ENCODE peak calls at places on chromosomes 12 and 14, in six cellular contexts. One of them, this sample, is unnamed.
A peak's percentile ranks its signal among the peaks of the same experiment; 100 is the strongest.

GRCh38 chr12:130126023-130126432 is 36.2 kb upstream of the FZD10 start:
- DNase-seq in esophagus muscularis mucosa: no peak
- DNase-seq in GM12878: no peak
- DNase-seq in SK-N-SH: no peak
- DNase-seq in HepG2: no peak
- DNase-seq in stomach: no peak
- DNase-seq in this sample: peak; percentile 40

GRCh38 chr14:94397899-94398479 is 9.6 kb upstream of the SERPINA1 start:
- DNase-seq in GM12878: no peak
- DNase-seq in esophagus muscularis mucosa: no peak
- DNase-seq in stomach: no peak
- DNase-seq in SK-N-SH: no peak
- DNase-seq in HepG2: no peak
- DNase-seq in this sample: no peak

GRCh38 chr14:44963775-44964380 is 1.9 kb downstream of the TOGARAM1 start:
- DNase-seq in stomach: no peak
- DNase-seq in SK-N-SH: peak; percentile 13
- DNase-seq in HepG2: peak; percentile 41
- DNase-seq in GM12878: no peak
- DNase-seq in esophagus muscularis mucosa: no peak
- DNase-seq in this sample: no peak

GRCh38 chr14:31024577-31025334 is 693 bp upstream of the AP4S1 start:
- DNase-seq in esophagus muscularis mucosa: no peak
- DNase-seq in SK-N-SH: no peak
- DNase-seq in stomach: no peak
- DNase-seq in HepG2: no peak
- DNase-seq in GM12878: no peak
- DNase-seq in this sample: no peak

GRCh38 chr14:68681256-68681655 is 111.6 kb downstream of the ZFP36L1 start:
- DNase-seq in esophagus muscularis mucosa: no peak
- DNase-seq in SK-N-SH: no peak
- DNase-seq in stomach: no peak
- DNase-seq in GM12878: no peak
- DNase-seq in HepG2: no peak
- DNase-seq in this sample: no peak

GRCh38 chr14:103121846-103122577 is 1.2 kb upstream of the TNFAIP2 start:
- DNase-seq in HepG2: peak; percentile 74
- DNase-seq in esophagus muscularis mucosa: peak; percentile 96
- DNase-seq in stomach: peak; percentile 81
- DNase-seq in GM12878: no peak
- DNase-seq in SK-N-SH: peak; percentile 86
- DNase-seq in this sample: peak; percentile 77

GRCh38 chr12:97995085-97995484 is 520.3 kb upstream of the TMPO start:
- DNase-seq in SK-N-SH: no peak
- DNase-seq in stomach: no peak
- DNase-seq in esophagus muscularis mucosa: no peak
- DNase-seq in GM12878: no peak
- DNase-seq in HepG2: no peak
- DNase-seq in this sample: no peak

GRCh38 chr14:63891148-63891964 is 38.6 kb downstream of the SYNE2 start:
- DNase-seq in SK-N-SH: no peak
- DNase-seq in esophagus muscularis mucosa: no peak
- DNase-seq in GM12878: no peak
- DNase-seq in stomach: no peak
- DNase-seq in HepG2: no peak
- DNase-seq in this sample: peak; percentile 65

GRCh38 chr12:20220339-20220738 is 148.0 kb upstream of the PDE3A start:
- DNase-seq in GM12878: peak; percentile 5
- DNase-seq in stomach: no peak
- DNase-seq in esophagus muscularis mucosa: no peak
- DNase-seq in HepG2: no peak
- DNase-seq in SK-N-SH: no peak
- DNase-seq in this sample: no peak

GRCh38 chr14:20794644-20795369 is 7.8 kb downstream of the RNASE1 start:
- DNase-seq in esophagus muscularis mucosa: no peak
- DNase-seq in GM12878: no peak
- DNase-seq in stomach: no peak
- DNase-seq in SK-N-SH: no peak
- DNase-seq in HepG2: no peak
- DNase-seq in this sample: no peak

GRCh38 chr12:47022296-47022695 is 57.1 kb upstream of the PCED1B start:
- DNase-seq in esophagus muscularis mucosa: no peak
- DNase-seq in SK-N-SH: no peak
- DNase-seq in GM12878: no peak
- DNase-seq in stomach: no peak
- DNase-seq in HepG2: no peak
- DNase-seq in this sample: no peak

GRCh38 chr12:113719911-113720591 is 246.1 kb downstream of the RBM19 start:
- DNase-seq in GM12878: no peak
- DNase-seq in HepG2: no peak
- DNase-seq in stomach: no peak
- DNase-seq in SK-N-SH: no peak
- DNase-seq in esophagus muscularis mucosa: no peak
- DNase-seq in this sample: no peak

GRCh38 chr14:74577948-74578275 is 34.1 kb downstream of the LTBP2 start:
- DNase-seq in esophagus muscularis mucosa: no peak
- DNase-seq in SK-N-SH: no peak
- DNase-seq in HepG2: no peak
- DNase-seq in stomach: no peak
- DNase-seq in GM12878: no peak
- DNase-seq in this sample: peak; percentile 29

GRCh38 chr12:1834186-1834925 is 14.0 kb downstream of the LRTM2 start:
- DNase-seq in SK-N-SH: no peak
- DNase-seq in stomach: no peak
- DNase-seq in GM12878: no peak
- DNase-seq in esophagus muscularis mucosa: no peak
- DNase-seq in HepG2: no peak
- DNase-seq in this sample: no peak

GRCh38 chr14:68749487-68750475 is 43.1 kb downstream of the ZFP36L1 start:
- DNase-seq in stomach: no peak
- DNase-seq in SK-N-SH: no peak
- DNase-seq in HepG2: no peak
- DNase-seq in GM12878: no peak
- DNase-seq in esophagus muscularis mucosa: no peak
- DNase-seq in this sample: no peak

GRCh38 chr12:66417217-66417616 is 114.9 kb downstream of the HELB start:
- DNase-seq in GM12878: no peak
- DNase-seq in stomach: no peak
- DNase-seq in HepG2: no peak
- DNase-seq in SK-N-SH: no peak
- DNase-seq in esophagus muscularis mucosa: no peak
- DNase-seq in this sample: no peak

GRCh38 chr12:103824290-103824689 is 16.7 kb downstream of the NT5DC3 start:
- DNase-seq in stomach: no peak
- DNase-seq in HepG2: no peak
- DNase-seq in GM12878: no peak
- DNase-seq in SK-N-SH: no peak
- DNase-seq in esophagus muscularis mucosa: no peak
- DNase-seq in this sample: no peak

GRCh38 chr12:103824845-103825244 is 16.2 kb downstream of the NT5DC3 start:
- DNase-seq in GM12878: no peak
- DNase-seq in stomach: no peak
- DNase-seq in HepG2: no peak
- DNase-seq in esophagus muscularis mucosa: no peak
- DNase-seq in SK-N-SH: no peak
- DNase-seq in this sample: no peak

GRCh38 chr12:103821773-103822172 is 19.3 kb downstream of the NT5DC3 start:
- DNase-seq in GM12878: no peak
- DNase-seq in SK-N-SH: no peak
- DNase-seq in stomach: no peak
- DNase-seq in HepG2: no peak
- DNase-seq in esophagus muscularis mucosa: no peak
- DNase-seq in this sample: no peak

GRCh38 chr12:103820881-103821489 is 20.0 kb downstream of the NT5DC3 start:
- DNase-seq in GM12878: no peak
- DNase-seq in SK-N-SH: no peak
- DNase-seq in HepG2: no peak
- DNase-seq in esophagus muscularis mucosa: peak; percentile 81
- DNase-seq in stomach: no peak
- DNase-seq in this sample: no peak

DNA sequence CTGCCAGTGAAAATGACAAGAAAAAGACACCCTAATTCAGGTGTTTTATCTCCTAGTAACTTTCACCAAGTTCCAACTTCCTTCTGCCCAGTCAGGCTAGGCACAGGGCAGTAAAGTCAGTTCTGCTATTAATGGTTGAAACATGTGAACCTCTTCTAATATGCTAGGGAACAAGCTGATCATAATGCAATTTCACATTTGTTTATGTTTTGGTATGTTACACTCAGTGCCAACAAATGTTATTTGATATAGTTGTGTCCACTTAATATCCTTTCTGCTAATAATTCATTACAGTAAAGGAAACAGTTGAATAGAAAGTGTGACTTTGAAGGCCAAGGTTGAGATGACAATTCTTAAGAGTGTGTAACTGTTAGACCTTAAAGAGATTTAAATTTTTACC is 17.2 kb downstream of the NT5DC3 start:
- DNase-seq in SK-N-SH: no peak
- DNase-seq in esophagus muscularis mucosa: no peak
- DNase-seq in stomach: no peak
- DNase-seq in HepG2: no peak
- DNase-seq in GM12878: no peak
- DNase-seq in this sample: no peak
- TF ChIP-seq EP300 in SK-N-SH: no peak
- TF ChIP-seq EP300 in esophagus muscularis mucosa: no peak
- TF ChIP-seq EP300 in stomach: no peak
- TF ChIP-seq EP300 in HepG2: no peak
- TF ChIP-seq EP300 in GM12878: no peak
- TF ChIP-seq EP300 in this sample: no peak

GRCh38 chr12:32047357-32047828 is 59.3 kb upstream of the BICD1 start:
- DNase-seq in SK-N-SH: no peak
- DNase-seq in stomach: no peak
- DNase-seq in HepG2: no peak
- DNase-seq in esophagus muscularis mucosa: no peak
- DNase-seq in GM12878: no peak
- DNase-seq in this sample: no peak
- TF ChIP-seq EP300 in SK-N-SH: no peak
- TF ChIP-seq EP300 in stomach: no peak
- TF ChIP-seq EP300 in HepG2: no peak
- TF ChIP-seq EP300 in esophagus muscularis mucosa: no peak
- TF ChIP-seq EP300 in GM12878: no peak
- TF ChIP-seq EP300 in this sample: no peak

GRCh38 chr14:65302571-65303184 is 109.9 kb upstream of the FUT8 start:
- DNase-seq in GM12878: peak; percentile 98
- DNase-seq in HepG2: no peak
- DNase-seq in esophagus muscularis mucosa: no peak
- DNase-seq in SK-N-SH: no peak
- DNase-seq in stomach: peak; percentile 60
- DNase-seq in this sample: no peak
- TF ChIP-seq EP300 in GM12878: peak; percentile 65
- TF ChIP-seq EP300 in HepG2: no peak
- TF ChIP-seq EP300 in esophagus muscularis mucosa: no peak
- TF ChIP-seq EP300 in SK-N-SH: no peak
- TF ChIP-seq EP300 in stomach: no peak
- TF ChIP-seq EP300 in this sample: no peak

DNA sequence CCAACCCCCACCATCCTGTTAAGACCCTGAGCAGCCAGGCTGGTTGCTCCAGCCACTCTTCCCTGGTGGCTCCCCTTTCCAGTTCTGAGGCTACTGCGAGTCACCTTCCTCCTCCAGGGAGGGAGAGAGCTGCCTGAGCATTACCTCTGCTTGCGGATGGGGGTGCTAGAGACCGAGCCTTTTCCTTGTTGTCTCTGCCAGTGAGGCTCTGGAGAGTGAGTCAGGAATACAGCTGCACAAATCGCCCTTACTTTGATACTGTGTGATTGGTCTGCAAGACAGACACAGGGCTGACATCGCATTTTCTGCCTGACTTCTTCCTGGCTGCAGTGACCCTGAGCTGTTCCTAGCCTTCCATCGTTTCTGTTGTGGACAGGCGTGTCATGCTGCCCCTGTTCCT is 94.3 kb downstream of the SLC25A47 start:
- DNase-seq in esophagus muscularis mucosa: no peak
- DNase-seq in HepG2: peak; percentile 55
- DNase-seq in SK-N-SH: peak; percentile 85
- DNase-seq in stomach: peak; percentile 57
- DNase-seq in GM12878: no peak
- DNase-seq in this sample: peak; percentile 63
- TF ChIP-seq EP300 in esophagus muscularis mucosa: no peak
- TF ChIP-seq EP300 in HepG2: no peak
- TF ChIP-seq EP300 in SK-N-SH: no peak
- TF ChIP-seq EP300 in stomach: no peak
- TF ChIP-seq EP300 in GM12878: no peak
- TF ChIP-seq EP300 in this sample: no peak

This sample was measured in ovary.